ENCODE peak calls at places on chromosomes 7 and 10, in eight cellular contexts. F is hepatocyte, H is fibroblast of lung, O is cardiac muscle cell, N is WERI-Rb-1, X is endodermal cell, Z is psoas muscle, E is Panc1. T is an unnamed sample.
A peak's percentile ranks its signal among the peaks of the same experiment; 100 is the strongest.

GRCh38 chr7:74020396-74020795 is 7.6 kb upstream of the ELN start:
- DNase-seq in H (no peak), F (no peak), N (no peak), O (no peak), X (no peak), Z (no peak), E (no peak), T (no peak)

GRCh38 chr7:128783143-128783799 is 7.7 kb upstream of the OPN1SW start:
- DNase-seq in N (no peak), Z (peak; percentile 88), O (peak; percentile 52), E (peak; percentile 55), X (peak; percentile 98), F (peak; percentile 86), H (peak; percentile 79), T (no peak)

GRCh38 chr10:130576427-130576826 is 440.2 kb downstream of the GLRX3 start:
- DNase-seq in N (no peak), X (no peak), O (no peak), Z (no peak), H (no peak), F (no peak), E (no peak), T (no peak)

GRCh38 chr10:107589081-107589480 is 424.6 kb upstream of the SORCS1 start:
- DNase-seq in X (no peak), H (no peak), E (no peak), O (no peak), F (no peak), Z (no peak), N (no peak), T (no peak)

GRCh38 chr10:86698207-86698940 is 30.1 kb downstream of the LDB3 start:
- DNase-seq in E (no peak), N (no peak), X (no peak), F (no peak), H (no peak), Z (peak; percentile 25), O (no peak), T (no peak)

GRCh38 chr10:112649492-112650152 is 202.6 kb downstream of the VTI1A start:
- DNase-seq in O (no peak), Z (no peak), X (no peak), F (no peak), N (no peak), H (peak; percentile 66), E (no peak), T (no peak)

GRCh38 chr7:1999278-1999984 is 233.3 kb downstream of the MAD1L1 start:
- DNase-seq in H (no peak), X (no peak), O (no peak), F (no peak), E (no peak), N (no peak), Z (peak; percentile 39), T (no peak)

GRCh38 chr10:86646933-86647332 is 7.4 kb upstream of the OPN4 start:
- DNase-seq in N (no peak), F (no peak), Z (no peak), H (no peak), X (peak; percentile 39), O (no peak), E (no peak), T (no peak)

GRCh38 chr7:151060113-151060415 is 675 bp downstream of the SLC4A2 start:
- DNase-seq in Z (no peak), F (no peak), X (peak; percentile 86), H (no peak), E (no peak), N (no peak), O (no peak), T (no peak)
- TF ChIP-seq CTCF in Z (no peak), F (no peak), X (peak; percentile 39), H (no peak), E (no peak), N (no peak), O (no peak), T (no peak)

GRCh38 chr10:132464256-132465192 is 67.5 kb downstream of the PWWP2B start:
- DNase-seq in Z (peak; percentile 96), F (peak; percentile 59), N (no peak), X (peak; percentile 51), O (peak; percentile 81), E (no peak), H (no peak), T (no peak)

GRCh38 chr10:132461683-132462231 is 64.8 kb downstream of the PWWP2B start:
- DNase-seq in N (no peak), O (no peak), H (no peak), F (no peak), E (no peak), X (peak; percentile 38), Z (peak; percentile 56), T (no peak)

GRCh38 chr10:132465193-132465888 is 68.3 kb downstream of the PWWP2B start:
- DNase-seq in H (no peak), O (no peak), X (peak; percentile 80), N (no peak), Z (peak; percentile 55), E (no peak), F (no peak), T (no peak)

GRCh38 chr10:132462463-132463332 is 65.7 kb downstream of the PWWP2B start:
- DNase-seq in E (no peak), X (peak; percentile 43), H (no peak), F (no peak), Z (peak; percentile 40), N (no peak), O (no peak), T (no peak)

DNA sequence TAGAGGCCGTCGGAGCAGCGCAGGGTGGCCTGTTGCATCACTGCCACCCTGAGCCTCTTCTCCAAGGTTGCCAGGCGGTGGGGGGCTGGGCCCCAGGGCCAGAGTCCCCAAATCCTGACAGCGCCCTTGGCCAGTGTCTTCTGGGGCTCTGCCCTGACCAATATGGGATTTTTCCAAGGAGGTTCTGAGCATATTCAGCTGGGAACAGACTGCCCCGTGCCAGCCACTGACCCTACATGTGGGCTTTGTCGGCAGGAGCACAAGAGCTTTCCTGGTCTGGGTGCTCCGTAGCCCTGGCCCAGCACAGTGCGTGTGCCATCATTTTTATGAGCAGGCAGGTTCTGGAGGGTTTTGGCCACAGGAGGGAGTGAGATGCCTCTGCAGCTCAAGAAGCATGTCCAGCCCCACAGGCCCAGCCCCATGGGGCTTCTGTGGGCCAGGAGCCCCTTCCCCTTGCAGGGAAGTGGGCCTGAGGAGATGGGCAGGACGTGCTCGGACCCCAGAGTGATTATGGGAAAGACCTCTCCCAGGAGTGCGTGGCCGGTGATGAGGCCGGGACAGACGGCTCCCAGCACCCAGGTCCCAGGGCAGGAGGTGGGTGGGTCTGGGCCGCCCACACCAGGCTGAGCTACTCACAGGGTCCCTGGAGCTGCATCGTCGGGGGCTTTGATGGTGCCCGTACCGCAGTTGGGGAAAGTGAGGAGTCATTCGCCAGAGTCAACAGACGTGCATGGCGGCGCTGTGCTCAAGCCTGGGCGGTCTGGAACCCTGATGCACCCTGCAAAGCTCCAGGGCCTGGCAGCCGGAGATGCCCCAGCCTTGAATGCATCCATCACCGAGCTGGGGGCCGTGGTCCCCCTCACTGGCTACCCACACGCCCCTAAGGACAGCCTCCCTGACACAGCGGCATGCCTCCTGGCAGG is 66.6 kb downstream of the PWWP2B start:
- DNase-seq in H (no peak), E (no peak), O (no peak), Z (peak; percentile 64), F (no peak), N (no peak), X (peak; percentile 77), T (no peak)
- H3K4me3 ChIP-seq in H (no peak overlapping the region), E (no peak overlapping the region), O (no peak overlapping the region), Z (peak overlapping the region; percentile 27), F (no peak overlapping the region), N (no peak overlapping the region), X (no peak overlapping the region), T (no peak overlapping the region)

GRCh38 chr7:70042533-70042932 is 444.3 kb downstream of the AUTS2 start:
- DNase-seq in N (no peak), Z (no peak), E (no peak), O (no peak), X (no peak), H (peak; percentile 56), F (peak; percentile 44), T (no peak)
- TF ChIP-seq CTCF in N (peak; percentile 3), Z (peak; percentile 52), E (peak; percentile 22), O (peak; percentile 29), X (peak; percentile 13), H (peak; percentile 40), F (peak; percentile 60), T (no peak)

GRCh38 chr10:79195091-79195923 is 126.5 kb downstream of the ZMIZ1 start:
- DNase-seq in Z (peak; percentile 92), E (peak; percentile 30), N (peak; percentile 93), X (peak; percentile 96), O (peak; percentile 94), H (peak; percentile 81), F (peak; percentile 94), T (peak; percentile 43)
- H3K4me3 ChIP-seq in Z (peak overlapping the region; percentile 22), E (no peak overlapping the region), N (no peak overlapping the region), X (no peak overlapping the region), O (no peak overlapping the region), H (no peak overlapping the region), F (no peak overlapping the region), T (no peak overlapping the region)

DNA sequence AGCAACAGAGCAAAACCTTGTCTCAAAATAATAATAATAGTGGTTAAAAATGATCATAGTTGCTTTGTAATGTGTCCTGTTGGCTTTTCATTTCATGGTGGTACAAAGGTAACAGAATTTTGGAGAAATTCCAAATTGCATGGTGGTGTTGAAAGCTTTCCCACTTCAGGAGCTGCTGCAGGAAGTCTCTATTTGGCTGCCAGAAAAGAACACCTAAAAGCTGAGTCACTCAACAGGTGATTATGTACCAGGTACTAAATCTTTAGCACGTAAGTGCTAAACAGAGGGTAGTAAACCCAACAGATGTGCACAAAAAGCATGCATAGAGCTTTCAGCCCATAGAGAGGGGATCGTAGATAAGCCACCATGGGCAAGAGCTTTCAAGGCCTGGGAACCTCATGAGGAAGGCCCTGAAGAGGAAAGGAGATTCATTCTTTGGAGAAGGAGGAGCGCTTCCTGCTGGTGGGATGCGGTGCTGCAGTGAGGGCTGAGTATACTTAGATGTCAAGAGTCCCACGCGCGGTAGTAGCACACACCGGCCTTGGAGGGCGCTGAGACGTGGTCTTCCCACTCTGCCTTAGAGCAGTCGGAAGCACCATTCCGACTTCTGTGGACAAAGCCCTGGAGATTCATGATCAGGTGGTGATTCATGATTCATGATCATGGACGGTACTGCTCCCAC is 118.7 kb downstream of the RALA start:
- DNase-seq in O (peak; percentile 49), X (peak; percentile 97), F (peak; percentile 58), E (no peak), Z (no peak), H (peak; percentile 38), N (peak; percentile 46), T (no peak)
- TF ChIP-seq CTCF in O (peak; percentile 80), X (peak; percentile 97), F (peak; percentile 39), E (no peak), Z (peak; percentile 36), H (peak; percentile 78), N (peak; percentile 69), T (peak; percentile 59)

GRCh38 chr7:4740796-4741195 is 34.6 kb upstream of the AP5Z1 start:
- DNase-seq in X (no peak), O (no peak), E (no peak), F (no peak), N (no peak), Z (no peak), H (no peak), T (no peak)

GRCh38 chr7:4737300-4737699 is 38.1 kb upstream of the AP5Z1 start:
- DNase-seq in N (no peak), O (no peak), Z (no peak), H (no peak), F (no peak), E (no peak), X (no peak), T (no peak)

GRCh38 chr7:4739528-4739992 is 35.9 kb upstream of the AP5Z1 start:
- DNase-seq in X (peak; percentile 76), O (no peak), Z (peak; percentile 84), E (no peak), H (peak; percentile 62), F (peak; percentile 76), N (peak; percentile 28), T (no peak)

GRCh38 chr7:4742051-4742573 is 33.3 kb upstream of the AP5Z1 start:
- DNase-seq in E (no peak), N (peak; percentile 26), X (no peak), H (peak; percentile 17), F (peak; percentile 43), Z (no peak), O (no peak), T (no peak)

GRCh38 chr7:4738711-4739527 is 36.5 kb upstream of the AP5Z1 start:
- DNase-seq in N (no peak), X (peak; percentile 89), O (peak; percentile 54), E (peak; percentile 75), F (peak; percentile 75), H (peak; percentile 92), Z (no peak), T (no peak)
- H3K4me3 ChIP-seq in N (no peak overlapping the region), X (peak overlapping the region; percentile 72), O (no peak overlapping the region), E (peak overlapping the region; percentile 21), F (peak overlapping the region; percentile 17), H (peak overlapping the region; percentile 15), Z (peak overlapping the region; percentile 56), T (no peak overlapping the region)

T was measured in GM12864.